ENCODE peak calls at places on chromosomes 11 and 22, in five cellular contexts. C is NCI-H774, U is right cardiac atrium, V is NCI-H1436, W is LoVo. M is an unnamed sample.

GRCh38 chr11:103257360-103257759 is 148.1 kb downstream of the DYNC2H1 start:
- DNase-seq in V (no peak), C (no peak), U (no peak), W (peak), M (no peak)

GRCh38 chr11:5550440-5551095 is 2.2 kb upstream of the OR52H1 start:
- DNase-seq in C (no peak), U (no peak), W (no peak), V (no peak), M (no peak)

GRCh38 chr11:68525930-68526329 is 65.4 kb downstream of the PPP6R3 start:
- DNase-seq in W (peak), C (no peak), V (no peak), U (no peak), M (no peak)

GRCh38 chr11:12454782-12455181 is 77.4 kb downstream of the PARVA start:
- DNase-seq in U (no peak), W (no peak), V (no peak), C (no peak), M (no peak)

GRCh38 chr11:87150936-87151335 is 113.2 kb downstream of the TMEM135 start:
- DNase-seq in W (no peak), U (no peak), V (no peak), C (no peak), M (no peak)

GRCh38 chr11:106706355-106706754 is 311.9 kb downstream of the GUCY1A2 start:
- DNase-seq in U (no peak), C (no peak), V (no peak), W (peak), M (no peak)

GRCh38 chr11:99148352-99148751 is 127.6 kb downstream of the CNTN5 start:
- DNase-seq in C (no peak), U (no peak), W (no peak), V (no peak), M (no peak)

GRCh38 chr11:65274734-65275682 is 13.2 kb downstream of the POLA2 start:
- DNase-seq in W (peak), C (peak), U (peak), V (peak), M (peak)

GRCh38 chr11:8080674-8081590 is at the start of gene TUB:
- DNase-seq in C (no peak), W (no peak), V (peak), U (peak), M (no peak)

GRCh38 chr11:117180020-117180419 is 1.5 kb downstream of the SIDT2 start:
- DNase-seq in V (no peak), C (no peak), W (no peak), U (no peak), M (no peak)

GRCh38 chr22:44143117-44143495 is 37.6 kb upstream of the PARVG start:
- DNase-seq in V (no peak), U (no peak), W (no peak), C (no peak), M (no peak)

GRCh38 chr22:46738961-46739870 is 1.2 kb upstream of the CERK start:
- DNase-seq in W (peak), C (no peak), V (no peak), U (peak), M (peak)

GRCh38 chr22:23531283-23531921 is 48.7 kb downstream of the IGLL1 start:
- DNase-seq in V (no peak), U (no peak), C (no peak), W (no peak), M (peak)

GRCh38 chr11:67640021-67640757 is 626 bp upstream of the TBX10 start:
- DNase-seq in C (no peak), W (peak), V (no peak), U (peak), M (peak)

GRCh38 chr22:24091551-24092420 is 80.7 kb downstream of the CABIN1 start:
- DNase-seq in C (no peak), W (no peak), V (no peak), U (peak), M (peak)

GRCh38 chr11:22539851-22540376 is 85.7 kb downstream of the FANCF start:
- DNase-seq in C (no peak), U (no peak), V (no peak), W (no peak), M (no peak)

GRCh38 chr22:32623943-32624342 is 149.3 kb downstream of the FBXO7 start:
- DNase-seq in C (no peak), U (peak), V (no peak), W (no peak), M (peak)

GRCh38 chr11:31702966-31703365 is 108.2 kb downstream of the PAX6 start:
- DNase-seq in U (no peak), C (peak), V (peak), W (no peak), M (no peak)

GRCh38 chr22:32712644-32713355 is 88.7 kb upstream of the TIMP3 start:
- DNase-seq in V (no peak), W (no peak), U (no peak), C (no peak), M (no peak)

GRCh38 chr11:31366795-31367194 is 2.7 kb downstream of the DCDC1 start:
- DNase-seq in W (no peak), V (no peak), U (no peak), C (no peak), M (peak)

GRCh38 chr11:18106688-18107087 is 806 bp upstream of the SAAL1 start:
- DNase-seq in C (no peak), U (no peak), W (no peak), V (no peak), M (no peak)

GRCh38 chr11:21612326-21612725 is 580.6 kb upstream of the ANO5 start:
- DNase-seq in U (no peak), W (no peak), V (no peak), C (no peak), M (no peak)

GRCh38 chr11:70265341-70265740 is 5.1 kb upstream of the PPFIA1 start:
- DNase-seq in C (no peak), V (no peak), U (no peak), W (no peak), M (peak)

M was measured in kidney.